ENCODE peak calls at places on chromosomes 2 and 18, in six cellular contexts. One of them, this sample, is unnamed.

GRCh38 chr2:220894069-220894468 is 678.0 kb downstream of the EPHA4 start:
- DNase-seq in KG1: no peak
- DNase-seq in NCI-H1694 treated with DMSO at 0.1 percent for 48 hours: no peak
- DNase-seq in ovary: no peak
- DNase-seq in activated CD4-positive, alpha-beta T cell treated with anti-CD3 and anti-CD28 coated beads for 48 hours: no peak
- DNase-seq in EL: peak; percentile 65
- DNase-seq in this sample: no peak

GRCh38 chr2:167823066-167823465 is 424.3 kb downstream of the STK39 start:
- DNase-seq in activated CD4-positive, alpha-beta T cell treated with anti-CD3 and anti-CD28 coated beads for 48 hours: no peak
- DNase-seq in KG1: no peak
- DNase-seq in NCI-H1694 treated with DMSO at 0.1 percent for 48 hours: no peak
- DNase-seq in ovary: no peak
- DNase-seq in EL: no peak
- DNase-seq in this sample: no peak

GRCh38 chr2:97706708-97707345 is 6.5 kb upstream of the ZAP70 start:
- DNase-seq in activated CD4-positive, alpha-beta T cell treated with anti-CD3 and anti-CD28 coated beads for 48 hours: no peak
- DNase-seq in ovary: no peak
- DNase-seq in EL: no peak
- DNase-seq in NCI-H1694 treated with DMSO at 0.1 percent for 48 hours: no peak
- DNase-seq in KG1: no peak
- DNase-seq in this sample: no peak

GRCh38 chr2:218255441-218255840 is 5.4 kb upstream of the GPBAR1 start:
- DNase-seq in activated CD4-positive, alpha-beta T cell treated with anti-CD3 and anti-CD28 coated beads for 48 hours: no peak
- DNase-seq in ovary: no peak
- DNase-seq in EL: peak; percentile 57
- DNase-seq in NCI-H1694 treated with DMSO at 0.1 percent for 48 hours: no peak
- DNase-seq in KG1: no peak
- DNase-seq in this sample: no peak

GRCh38 chr2:5365871-5366461 is 326.2 kb upstream of the SOX11 start:
- DNase-seq in EL: no peak
- DNase-seq in NCI-H1694 treated with DMSO at 0.1 percent for 48 hours: peak; percentile 54
- DNase-seq in KG1: peak; percentile 49
- DNase-seq in activated CD4-positive, alpha-beta T cell treated with anti-CD3 and anti-CD28 coated beads for 48 hours: peak; percentile 77
- DNase-seq in ovary: peak; percentile 70
- DNase-seq in this sample: no peak

GRCh38 chr18:5628512-5629255 is 84.9 kb upstream of the EPB41L3 start:
- DNase-seq in ovary: peak; percentile 47
- DNase-seq in NCI-H1694 treated with DMSO at 0.1 percent for 48 hours: no peak
- DNase-seq in KG1: no peak
- DNase-seq in activated CD4-positive, alpha-beta T cell treated with anti-CD3 and anti-CD28 coated beads for 48 hours: peak; percentile 15
- DNase-seq in EL: no peak
- DNase-seq in this sample: no peak

GRCh38 chr2:28752608-28752984 is 966 bp downstream of the PPP1CB start:
- DNase-seq in KG1: no peak
- DNase-seq in NCI-H1694 treated with DMSO at 0.1 percent for 48 hours: peak; percentile 29
- DNase-seq in ovary: no peak
- DNase-seq in activated CD4-positive, alpha-beta T cell treated with anti-CD3 and anti-CD28 coated beads for 48 hours: no peak
- DNase-seq in EL: no peak
- DNase-seq in this sample: no peak

GRCh38 chr2:115160523-115161521 is 718.4 kb downstream of the DPP10 start:
- DNase-seq in activated CD4-positive, alpha-beta T cell treated with anti-CD3 and anti-CD28 coated beads for 48 hours: no peak
- DNase-seq in EL: no peak
- DNase-seq in KG1: no peak
- DNase-seq in ovary: no peak
- DNase-seq in NCI-H1694 treated with DMSO at 0.1 percent for 48 hours: peak; percentile 68
- DNase-seq in this sample: no peak

GRCh38 chr2:9300214-9300613 is 93.6 kb downstream of the ASAP2 start:
- DNase-seq in NCI-H1694 treated with DMSO at 0.1 percent for 48 hours: no peak
- DNase-seq in KG1: no peak
- DNase-seq in EL: no peak
- DNase-seq in ovary: no peak
- DNase-seq in activated CD4-positive, alpha-beta T cell treated with anti-CD3 and anti-CD28 coated beads for 48 hours: no peak
- DNase-seq in this sample: no peak

GRCh38 chr2:1830936-1831616 is 86.8 kb upstream of the PXDN start:
- DNase-seq in KG1: no peak
- DNase-seq in ovary: no peak
- DNase-seq in NCI-H1694 treated with DMSO at 0.1 percent for 48 hours: no peak
- DNase-seq in activated CD4-positive, alpha-beta T cell treated with anti-CD3 and anti-CD28 coated beads for 48 hours: no peak
- DNase-seq in EL: peak; percentile 55
- DNase-seq in this sample: no peak

GRCh38 chr2:8608411-8608954 is 73.4 kb upstream of the ID2 start:
- DNase-seq in EL: peak; percentile 22
- DNase-seq in NCI-H1694 treated with DMSO at 0.1 percent for 48 hours: no peak
- DNase-seq in activated CD4-positive, alpha-beta T cell treated with anti-CD3 and anti-CD28 coated beads for 48 hours: peak; percentile 45
- DNase-seq in ovary: no peak
- DNase-seq in KG1: no peak
- DNase-seq in this sample: no peak

GRCh38 chr2:63676135-63676534 is 87.4 kb downstream of the MDH1 start:
- DNase-seq in activated CD4-positive, alpha-beta T cell treated with anti-CD3 and anti-CD28 coated beads for 48 hours: no peak
- DNase-seq in NCI-H1694 treated with DMSO at 0.1 percent for 48 hours: no peak
- DNase-seq in ovary: no peak
- DNase-seq in EL: no peak
- DNase-seq in KG1: no peak
- DNase-seq in this sample: no peak

GRCh38 chr2:286774-287392 is 1.0 kb downstream of the ALKAL2 start:
- DNase-seq in activated CD4-positive, alpha-beta T cell treated with anti-CD3 and anti-CD28 coated beads for 48 hours: no peak
- DNase-seq in ovary: peak; percentile 32
- DNase-seq in NCI-H1694 treated with DMSO at 0.1 percent for 48 hours: no peak
- DNase-seq in EL: no peak
- DNase-seq in KG1: no peak
- DNase-seq in this sample: no peak

GRCh38 chr2:42931147-42931817 is 138.9 kb upstream of the HAAO start:
- DNase-seq in NCI-H1694 treated with DMSO at 0.1 percent for 48 hours: no peak
- DNase-seq in ovary: no peak
- DNase-seq in activated CD4-positive, alpha-beta T cell treated with anti-CD3 and anti-CD28 coated beads for 48 hours: no peak
- DNase-seq in EL: no peak
- DNase-seq in KG1: no peak
- DNase-seq in this sample: no peak

GRCh38 chr2:190847504-190848201 is 33.0 kb upstream of the GLS start:
- DNase-seq in EL: peak; percentile 55
- DNase-seq in NCI-H1694 treated with DMSO at 0.1 percent for 48 hours: no peak
- DNase-seq in ovary: no peak
- DNase-seq in activated CD4-positive, alpha-beta T cell treated with anti-CD3 and anti-CD28 coated beads for 48 hours: no peak
- DNase-seq in KG1: no peak
- DNase-seq in this sample: no peak

GRCh38 chr2:239551206-239551605 is 150.4 kb upstream of the HDAC4 start:
- DNase-seq in EL: no peak
- DNase-seq in NCI-H1694 treated with DMSO at 0.1 percent for 48 hours: no peak
- DNase-seq in activated CD4-positive, alpha-beta T cell treated with anti-CD3 and anti-CD28 coated beads for 48 hours: no peak
- DNase-seq in KG1: no peak
- DNase-seq in ovary: peak; percentile 1
- DNase-seq in this sample: no peak

GRCh38 chr2:27723372-27724144 is 48.0 kb upstream of the MRPL33 start:
- DNase-seq in activated CD4-positive, alpha-beta T cell treated with anti-CD3 and anti-CD28 coated beads for 48 hours: peak; percentile 54
- DNase-seq in ovary: peak; percentile 70
- DNase-seq in EL: peak; percentile 80
- DNase-seq in NCI-H1694 treated with DMSO at 0.1 percent for 48 hours: peak; percentile 54
- DNase-seq in KG1: no peak
- DNase-seq in this sample: no peak

GRCh38 chr2:109139844-109140396 is 10.9 kb downstream of the SH3RF3 start:
- DNase-seq in NCI-H1694 treated with DMSO at 0.1 percent for 48 hours: no peak
- DNase-seq in EL: no peak
- DNase-seq in KG1: no peak
- DNase-seq in activated CD4-positive, alpha-beta T cell treated with anti-CD3 and anti-CD28 coated beads for 48 hours: no peak
- DNase-seq in ovary: no peak
- DNase-seq in this sample: no peak

GRCh38 chr2:194822097-194822496 is 834.9 kb upstream of the SLC39A10 start:
- DNase-seq in NCI-H1694 treated with DMSO at 0.1 percent for 48 hours: no peak
- DNase-seq in KG1: no peak
- DNase-seq in ovary: no peak
- DNase-seq in EL: no peak
- DNase-seq in activated CD4-positive, alpha-beta T cell treated with anti-CD3 and anti-CD28 coated beads for 48 hours: no peak
- DNase-seq in this sample: no peak

GRCh38 chr18:32381761-32382160 is 88.9 kb downstream of the GAREM1 start:
- DNase-seq in activated CD4-positive, alpha-beta T cell treated with anti-CD3 and anti-CD28 coated beads for 48 hours: no peak
- DNase-seq in NCI-H1694 treated with DMSO at 0.1 percent for 48 hours: no peak
- DNase-seq in EL: no peak
- DNase-seq in ovary: no peak
- DNase-seq in KG1: no peak
- DNase-seq in this sample: no peak

GRCh38 chr2:67416136-67416535 is 19.0 kb downstream of the ETAA1 start:
- DNase-seq in activated CD4-positive, alpha-beta T cell treated with anti-CD3 and anti-CD28 coated beads for 48 hours: no peak
- DNase-seq in EL: no peak
- DNase-seq in NCI-H1694 treated with DMSO at 0.1 percent for 48 hours: no peak
- DNase-seq in ovary: no peak
- DNase-seq in KG1: no peak
- DNase-seq in this sample: no peak

This sample was measured in GM04504.